ENCODE peak calls at places on chromosomes 11 and 22, in ten cellular contexts. P is natural killer cell, M is AG04449, V is colonic mucosa, Z is HFFc6, R is cardiac fibroblast, W is lung, L is IMR-90, H is ovary, T is brain microvascular endothelial cell. F is an unnamed sample.

GRCh38 chr11:59510917-59511589 is at the start of gene OR4D9:
- DNase-seq in P (no peak), M (no peak), V (no peak), Z (no peak), R (peak), W (no peak), L (no peak), H (no peak), T (no peak), F (no peak)

GRCh38 chr11:89487016-89487415 is 4.2 kb downstream of the NOX4 start:
- DNase-seq in P (no peak), M (peak), V (no peak), Z (peak), R (no peak), W (no peak), L (peak), H (no peak), T (no peak), F (no peak)

GRCh38 chr11:38274031-38274430 is 1676.0 kb upstream of the RAG2 start:
- DNase-seq in P (no peak), M (no peak), V (no peak), Z (no peak), R (peak), W (no peak), L (no peak), H (no peak), T (no peak), F (no peak)

GRCh38 chr11:67301313-67301921 is 1.9 kb upstream of the SSH3 start:
- DNase-seq in P (no peak), M (no peak), V (peak), Z (no peak), R (no peak), W (no peak), L (no peak), H (no peak), T (no peak), F (no peak)

GRCh38 chr11:13043912-13044628 is 35.0 kb downstream of the RASSF10 start:
- DNase-seq in P (no peak), M (no peak), V (peak), Z (no peak), R (no peak), W (no peak), L (no peak), H (no peak), T (no peak), F (no peak)

GRCh38 chr11:12454782-12455181 is 77.4 kb downstream of the PARVA start:
- DNase-seq in P (no peak), M (no peak), V (no peak), Z (no peak), R (no peak), W (no peak), L (peak), H (no peak), T (no peak), F (no peak)

GRCh38 chr11:26841818-26842457 is 120.1 kb upstream of the SLC5A12 start:
- DNase-seq in P (no peak), M (peak), V (no peak), Z (peak), R (peak), W (no peak), L (peak), H (no peak), T (peak), F (no peak)

GRCh38 chr11:103806130-103806900 is 230.1 kb upstream of the DDI1 start:
- DNase-seq in P (no peak), M (no peak), V (no peak), Z (peak), R (peak), W (no peak), L (peak), H (no peak), T (peak), F (no peak)

GRCh38 chr11:35131760-35132159 is 7.2 kb upstream of the CD44 start:
- DNase-seq in P (no peak), M (no peak), V (no peak), Z (no peak), R (no peak), W (no peak), L (no peak), H (no peak), T (no peak), F (no peak)

GRCh38 chr22:42154293-42154692 is 23.7 kb upstream of the CYP2D6 start:
- DNase-seq in P (no peak), M (no peak), V (no peak), Z (no peak), R (no peak), W (no peak), L (no peak), H (no peak), T (no peak), F (no peak)

GRCh38 chr11:18223937-18224387 is 12.6 kb downstream of the SAA4 start:
- DNase-seq in P (no peak), M (no peak), V (no peak), Z (no peak), R (no peak), W (no peak), L (no peak), H (no peak), T (no peak), F (no peak)

GRCh38 chr22:34297536-34298120 is 377.4 kb upstream of the LARGE1 start:
- DNase-seq in P (no peak), M (no peak), V (no peak), Z (no peak), R (no peak), W (no peak), L (no peak), H (no peak), T (no peak), F (no peak)

GRCh38 chr22:50595189-50595588 is 5.4 kb upstream of the MAPK8IP2 start:
- DNase-seq in P (no peak), M (no peak), V (no peak), Z (no peak), R (no peak), W (no peak), L (no peak), H (no peak), T (no peak), F (no peak)

GRCh38 chr22:44448271-44448780 is 49.7 kb downstream of the RTL6 start:
- DNase-seq in P (no peak), M (peak), V (no peak), Z (peak), R (peak), W (no peak), L (peak), H (peak), T (peak), F (no peak)

GRCh38 chr11:60970369-60970774 is 1.1 kb upstream of the CD6 start:
- DNase-seq in P (peak), M (no peak), V (peak), Z (peak), R (peak), W (peak), L (peak), H (peak), T (peak), F (no peak)

GRCh38 chr11:75133976-75134375 is 16.9 kb upstream of the SLCO2B1 start:
- DNase-seq in P (no peak), M (no peak), V (no peak), Z (no peak), R (no peak), W (no peak), L (no peak), H (no peak), T (no peak), F (no peak)

GRCh38 chr11:9748361-9748970 is 84.6 kb downstream of the SWAP70 start:
- DNase-seq in P (peak), M (no peak), V (peak), Z (peak), R (peak), W (peak), L (peak), H (no peak), T (peak), F (peak)

GRCh38 chr11:17258670-17259069 is 17.9 kb upstream of the NUCB2 start:
- DNase-seq in P (no peak), M (no peak), V (no peak), Z (no peak), R (no peak), W (no peak), L (no peak), H (no peak), T (no peak), F (no peak)

GRCh38 chr11:117621226-117621625 is 175.8 kb downstream of the DSCAML1 start:
- DNase-seq in P (no peak), M (no peak), V (peak), Z (peak), R (peak), W (no peak), L (peak), H (no peak), T (peak), F (no peak)
- TF ChIP-seq CTCF in P (no peak), M (peak), V (peak), Z (peak), R (peak), W (no peak), L (peak), H (no peak), T (peak), F (peak)

GRCh38 chr11:112795896-112796686 is 165.1 kb upstream of the NCAM1 start:
- DNase-seq in P (no peak), M (no peak), V (no peak), Z (no peak), R (no peak), W (no peak), L (no peak), H (no peak), T (no peak), F (no peak)

GRCh38 chr11:112797072-112797471 is 164.1 kb upstream of the NCAM1 start:
- DNase-seq in P (no peak), M (no peak), V (no peak), Z (no peak), R (no peak), W (no peak), L (no peak), H (no peak), T (no peak), F (no peak)

GRCh38 chr11:112794321-112794720 is 166.9 kb upstream of the NCAM1 start:
- DNase-seq in P (no peak), M (no peak), V (no peak), Z (no peak), R (no peak), W (no peak), L (no peak), H (no peak), T (no peak), F (no peak)

GRCh38 chr11:112793416-112793815 is 167.8 kb upstream of the NCAM1 start:
- DNase-seq in P (no peak), M (no peak), V (no peak), Z (no peak), R (no peak), W (no peak), L (no peak), H (no peak), T (no peak), F (no peak)

DNA sequence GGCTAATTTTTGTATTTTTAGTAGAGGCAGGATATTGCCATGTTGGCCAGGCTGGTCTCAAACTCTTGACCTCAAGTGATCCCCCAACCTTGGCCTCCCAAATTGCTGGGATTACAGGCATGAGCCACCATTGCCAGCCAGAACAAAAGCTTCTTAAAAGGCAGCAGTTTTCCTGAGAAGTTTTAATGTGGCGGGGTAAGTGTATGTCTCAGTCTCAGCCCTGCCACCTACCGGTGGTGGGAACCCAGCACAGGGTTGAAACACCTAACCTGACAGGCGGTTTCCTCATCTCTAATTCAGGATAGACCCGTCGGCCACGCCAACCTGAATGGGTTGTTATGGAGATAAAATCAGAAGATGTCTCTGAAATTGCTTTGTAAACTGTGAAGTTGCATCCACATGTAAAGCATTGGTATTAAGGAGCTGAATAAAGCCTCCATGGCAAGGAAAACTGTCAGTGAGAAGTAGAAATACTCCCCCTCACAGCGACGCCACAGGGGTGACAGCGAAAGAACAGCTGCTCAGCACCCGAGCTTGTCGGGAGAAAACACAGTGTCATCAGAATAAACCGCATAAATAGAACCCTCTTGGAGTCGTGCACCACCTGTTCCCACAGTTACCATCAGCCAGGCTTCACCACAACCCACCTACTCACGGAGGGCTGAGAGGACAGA is 165.9 kb upstream of the NCAM1 start:
- DNase-seq in P (no peak), M (no peak), V (peak), Z (peak), R (peak), W (no peak), L (peak), H (no peak), T (peak), F (no peak)
- TF ChIP-seq CTCF in P (peak), M (peak), V (peak), Z (peak), R (peak), W (no peak), L (peak), H (no peak), T (peak), F (peak)

GRCh38 chr11:134139303-134139872 is 70.5 kb downstream of the JAM3 start:
- DNase-seq in P (no peak), M (no peak), V (no peak), Z (no peak), R (no peak), W (no peak), L (no peak), H (no peak), T (no peak), F (no peak)
- TF ChIP-seq CTCF in P (no peak), M (no peak), V (no peak), Z (no peak), R (no peak), W (no peak), L (no peak), H (no peak), T (no peak), F (no peak)

DNA sequence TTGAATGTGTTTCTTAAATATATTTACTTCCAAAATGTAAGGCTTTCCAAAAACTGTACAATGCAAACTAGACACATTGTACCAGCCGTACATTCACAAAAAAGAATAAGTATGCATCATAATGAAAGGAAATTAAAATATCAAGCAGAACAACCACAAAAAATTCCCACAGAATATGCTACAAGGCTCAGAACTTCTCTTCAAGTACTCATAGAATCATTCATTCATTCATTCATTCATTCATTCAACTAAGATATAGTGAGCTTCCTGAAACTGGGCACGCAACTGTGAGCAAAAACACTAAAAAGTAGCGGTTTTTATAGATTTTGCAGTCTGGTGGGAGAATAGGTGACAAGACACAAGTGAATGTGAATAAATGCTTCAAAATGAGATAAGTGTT is 690.1 kb downstream of the KCNA4 start:
- DNase-seq in P (no peak), M (no peak), V (no peak), Z (no peak), R (no peak), W (no peak), L (no peak), H (no peak), T (no peak), F (no peak)
- TF ChIP-seq CTCF in P (no peak), M (no peak), V (no peak), Z (no peak), R (no peak), W (no peak), L (no peak), H (no peak), T (no peak), F (no peak)

GRCh38 chr22:29609139-29609538 is 5.7 kb downstream of the NF2 start:
- DNase-seq in P (no peak), M (no peak), V (no peak), Z (no peak), R (no peak), W (no peak), L (no peak), H (no peak), T (no peak), F (no peak)
- TF ChIP-seq CTCF in P (no peak), M (no peak), V (no peak), Z (peak), R (peak), W (no peak), L (peak), H (no peak), T (peak), F (peak)

GRCh38 chr22:31753634-31754471 is at the start of gene DEPDC5:
- DNase-seq in P (peak), M (peak), V (peak), Z (peak), R (peak), W (peak), L (peak), H (peak), T (peak), F (peak)
- TF ChIP-seq CTCF in P (no peak), M (peak), V (no peak), Z (no peak), R (no peak), W (peak), L (peak), H (no peak), T (no peak), F (no peak)

GRCh38 chr22:32695451-32695891 is 106.0 kb upstream of the TIMP3 start:
- DNase-seq in P (no peak), M (peak), V (no peak), Z (peak), R (peak), W (no peak), L (peak), H (no peak), T (peak), F (no peak)
- TF ChIP-seq CTCF in P (no peak), M (no peak), V (no peak), Z (no peak), R (no peak), W (no peak), L (no peak), H (no peak), T (no peak), F (no peak)

GRCh38 chr11:11170352-11171084 is 182.5 kb downstream of the CSNK2A3 start:
- DNase-seq in P (no peak), M (no peak), V (no peak), Z (no peak), R (no peak), W (no peak), L (no peak), H (no peak), T (no peak), F (no peak)
- TF ChIP-seq CTCF in P (no peak), M (no peak), V (no peak), Z (no peak), R (no peak), W (no peak), L (no peak), H (no peak), T (no peak), F (no peak)

GRCh38 chr22:27801616-27802388 is at the start of gene MN1:
- DNase-seq in P (peak), M (no peak), V (peak), Z (no peak), R (peak), W (no peak), L (peak), H (peak), T (no peak), F (no peak)
- TF ChIP-seq CTCF in P (no peak), M (no peak), V (no peak), Z (no peak), R (no peak), W (no peak), L (no peak), H (no peak), T (no peak), F (no peak)

F was measured in D721Med.